ENCODE peak calls at places on chromosomes 12 and 14, in seven cellular contexts. One of them, this sample, is unnamed.

GRCh38 chr14:67668559-67668958 is 5.9 kb downstream of the VTI1B start:
- DNase-seq in H1: no peak
- DNase-seq in IMR-90: no peak
- DNase-seq in neuronal stem cell: no peak
- DNase-seq in mesenchymal stem cell: no peak
- DNase-seq in trophoblast cell: no peak
- DNase-seq in H9: no peak
- DNase-seq in this sample: peak

GRCh38 chr14:23951590-23952143 is 1.9 kb upstream of the DHRS4 start:
- DNase-seq in H1: peak
- DNase-seq in IMR-90: no peak
- DNase-seq in neuronal stem cell: no peak
- DNase-seq in mesenchymal stem cell: no peak
- DNase-seq in trophoblast cell: no peak
- DNase-seq in H9: peak
- DNase-seq in this sample: peak

GRCh38 chr14:55077691-55078151 is 26.3 kb downstream of the MAPK1IP1L start:
- DNase-seq in H1: no peak
- DNase-seq in IMR-90: peak
- DNase-seq in neuronal stem cell: no peak
- DNase-seq in mesenchymal stem cell: no peak
- DNase-seq in trophoblast cell: peak
- DNase-seq in H9: no peak
- DNase-seq in this sample: no peak

GRCh38 chr14:34214961-34215360 is 247.1 kb downstream of the SPTSSA start:
- DNase-seq in H1: no peak
- DNase-seq in IMR-90: no peak
- DNase-seq in neuronal stem cell: no peak
- DNase-seq in mesenchymal stem cell: no peak
- DNase-seq in trophoblast cell: no peak
- DNase-seq in H9: no peak
- DNase-seq in this sample: no peak

GRCh38 chr14:55328317-55328716 is 57.1 kb downstream of the FBXO34 start:
- DNase-seq in H1: no peak
- DNase-seq in IMR-90: peak
- DNase-seq in neuronal stem cell: no peak
- DNase-seq in mesenchymal stem cell: peak
- DNase-seq in trophoblast cell: no peak
- DNase-seq in H9: no peak
- DNase-seq in this sample: no peak

GRCh38 chr12:82359115-82359478 is 768 bp downstream of the METTL25 start:
- DNase-seq in H1: no peak
- DNase-seq in IMR-90: no peak
- DNase-seq in neuronal stem cell: no peak
- DNase-seq in mesenchymal stem cell: no peak
- DNase-seq in trophoblast cell: no peak
- DNase-seq in H9: peak
- DNase-seq in this sample: peak

GRCh38 chr14:52033131-52033642 is 35.7 kb downstream of the NID2 start:
- DNase-seq in H1: no peak
- DNase-seq in IMR-90: peak
- DNase-seq in neuronal stem cell: no peak
- DNase-seq in mesenchymal stem cell: peak
- DNase-seq in trophoblast cell: no peak
- DNase-seq in H9: no peak
- DNase-seq in this sample: peak

GRCh38 chr12:7101047-7101693 is 7.8 kb downstream of the C1RL start:
- DNase-seq in H1: no peak
- DNase-seq in IMR-90: peak
- DNase-seq in neuronal stem cell: no peak
- DNase-seq in mesenchymal stem cell: no peak
- DNase-seq in trophoblast cell: no peak
- DNase-seq in H9: no peak
- DNase-seq in this sample: no peak

GRCh38 chr14:58966991-58967390 is 221.5 kb upstream of the DAAM1 start:
- DNase-seq in H1: no peak
- DNase-seq in IMR-90: no peak
- DNase-seq in neuronal stem cell: no peak
- DNase-seq in mesenchymal stem cell: no peak
- DNase-seq in trophoblast cell: no peak
- DNase-seq in H9: no peak
- DNase-seq in this sample: no peak

GRCh38 chr12:99154264-99154982 is 493.1 kb upstream of the GARIN6 start:
- DNase-seq in H1: no peak
- DNase-seq in IMR-90: no peak
- DNase-seq in neuronal stem cell: no peak
- DNase-seq in mesenchymal stem cell: no peak
- DNase-seq in trophoblast cell: no peak
- DNase-seq in H9: peak
- DNase-seq in this sample: peak

GRCh38 chr14:56065621-56066295 is 52.5 kb upstream of the PELI2 start:
- DNase-seq in H1: no peak
- DNase-seq in IMR-90: no peak
- DNase-seq in neuronal stem cell: no peak
- DNase-seq in mesenchymal stem cell: no peak
- DNase-seq in trophoblast cell: no peak
- DNase-seq in H9: no peak
- DNase-seq in this sample: no peak

GRCh38 chr12:121837680-121838079 is 21.0 kb downstream of the HPD start:
- DNase-seq in H1: no peak
- DNase-seq in IMR-90: no peak
- DNase-seq in neuronal stem cell: no peak
- DNase-seq in mesenchymal stem cell: no peak
- DNase-seq in trophoblast cell: no peak
- DNase-seq in H9: peak
- DNase-seq in this sample: no peak

GRCh38 chr12:50110127-50110761 is 1.8 kb upstream of the COX14 start:
- DNase-seq in H1: no peak
- DNase-seq in IMR-90: no peak
- DNase-seq in neuronal stem cell: no peak
- DNase-seq in mesenchymal stem cell: no peak
- DNase-seq in trophoblast cell: no peak
- DNase-seq in H9: no peak
- DNase-seq in this sample: peak

GRCh38 chr14:104689620-104690265 is 325 bp downstream of the INF2 start:
- DNase-seq in H1: no peak
- DNase-seq in IMR-90: no peak
- DNase-seq in neuronal stem cell: no peak
- DNase-seq in mesenchymal stem cell: peak
- DNase-seq in trophoblast cell: no peak
- DNase-seq in H9: no peak
- DNase-seq in this sample: no peak

GRCh38 chr14:22012452-22012851 is 338.8 kb upstream of the OR4E1 start:
- DNase-seq in H1: no peak
- DNase-seq in IMR-90: no peak
- DNase-seq in neuronal stem cell: no peak
- DNase-seq in mesenchymal stem cell: no peak
- DNase-seq in trophoblast cell: no peak
- DNase-seq in H9: no peak
- DNase-seq in this sample: no peak

GRCh38 chr14:72643317-72643801 is 250.5 kb downstream of the DPF3 start:
- DNase-seq in H1: peak
- DNase-seq in IMR-90: peak
- DNase-seq in neuronal stem cell: no peak
- DNase-seq in mesenchymal stem cell: peak
- DNase-seq in trophoblast cell: peak
- DNase-seq in H9: no peak
- DNase-seq in this sample: peak

GRCh38 chr12:66008985-66009384 is 121.6 kb downstream of the LLPH start:
- DNase-seq in H1: no peak
- DNase-seq in IMR-90: no peak
- DNase-seq in neuronal stem cell: no peak
- DNase-seq in mesenchymal stem cell: no peak
- DNase-seq in trophoblast cell: no peak
- DNase-seq in H9: no peak
- DNase-seq in this sample: no peak

GRCh38 chr12:114662512-114663177 is 21.3 kb downstream of the TBX3 start:
- DNase-seq in H1: no peak
- DNase-seq in IMR-90: peak
- DNase-seq in neuronal stem cell: no peak
- DNase-seq in mesenchymal stem cell: peak
- DNase-seq in trophoblast cell: peak
- DNase-seq in H9: peak
- DNase-seq in this sample: peak

GRCh38 chr14:32809255-32809654 is 129.4 kb upstream of the NPAS3 start:
- DNase-seq in H1: no peak
- DNase-seq in IMR-90: no peak
- DNase-seq in neuronal stem cell: no peak
- DNase-seq in mesenchymal stem cell: no peak
- DNase-seq in trophoblast cell: no peak
- DNase-seq in H9: no peak
- DNase-seq in this sample: peak

GRCh38 chr14:101596742-101597141 is 35.4 kb downstream of the DIO3 start:
- DNase-seq in H1: no peak
- DNase-seq in IMR-90: no peak
- DNase-seq in neuronal stem cell: no peak
- DNase-seq in mesenchymal stem cell: no peak
- DNase-seq in trophoblast cell: no peak
- DNase-seq in H9: no peak
- DNase-seq in this sample: no peak

GRCh38 chr14:95876769-95877490 is at the start of gene TUNAR:
- DNase-seq in H1: no peak
- DNase-seq in IMR-90: no peak
- DNase-seq in neuronal stem cell: peak
- DNase-seq in mesenchymal stem cell: no peak
- DNase-seq in trophoblast cell: no peak
- DNase-seq in H9: peak
- DNase-seq in this sample: peak

GRCh38 chr12:6235499-6235898 is 35.3 kb downstream of the CD9 start:
- DNase-seq in H1: no peak
- DNase-seq in IMR-90: no peak
- DNase-seq in neuronal stem cell: no peak
- DNase-seq in mesenchymal stem cell: no peak
- DNase-seq in trophoblast cell: no peak
- DNase-seq in H9: no peak
- DNase-seq in this sample: no peak

GRCh38 chr14:43042408-43042807 is 1435.7 kb downstream of the LRFN5 start:
- DNase-seq in H1: no peak
- DNase-seq in IMR-90: no peak
- DNase-seq in neuronal stem cell: no peak
- DNase-seq in mesenchymal stem cell: no peak
- DNase-seq in trophoblast cell: no peak
- DNase-seq in H9: no peak
- DNase-seq in this sample: no peak

GRCh38 chr12:120234643-120235368 is 30.7 kb downstream of the PXN start:
- DNase-seq in H1: no peak
- DNase-seq in IMR-90: peak
- DNase-seq in neuronal stem cell: no peak
- DNase-seq in mesenchymal stem cell: peak
- DNase-seq in trophoblast cell: peak
- DNase-seq in H9: peak
- DNase-seq in this sample: peak

GRCh38 chr12:20601668-20602280 is 93.4 kb upstream of the SLCO1C1 start:
- DNase-seq in H1: no peak
- DNase-seq in IMR-90: peak
- DNase-seq in neuronal stem cell: no peak
- DNase-seq in mesenchymal stem cell: peak
- DNase-seq in trophoblast cell: no peak
- DNase-seq in H9: no peak
- DNase-seq in this sample: peak

GRCh38 chr14:73713206-73713803 is 879 bp downstream of the PNMA1 start:
- DNase-seq in H1: no peak
- DNase-seq in IMR-90: no peak
- DNase-seq in neuronal stem cell: no peak
- DNase-seq in mesenchymal stem cell: no peak
- DNase-seq in trophoblast cell: no peak
- DNase-seq in H9: no peak
- DNase-seq in this sample: no peak
- H3K18ac ChIP-seq in H1: peak
- H3K18ac ChIP-seq in IMR-90: peak
- H3K18ac ChIP-seq in neuronal stem cell: peak
- H3K18ac ChIP-seq in mesenchymal stem cell: peak
- H3K18ac ChIP-seq in trophoblast cell: peak
- H3K18ac ChIP-seq in H9: peak
- H3K18ac ChIP-seq in this sample: peak

GRCh38 chr14:90567191-90567590 is 170.4 kb downstream of the CALM1 start:
- DNase-seq in H1: no peak
- DNase-seq in IMR-90: no peak
- DNase-seq in neuronal stem cell: no peak
- DNase-seq in mesenchymal stem cell: no peak
- DNase-seq in trophoblast cell: no peak
- DNase-seq in H9: no peak
- DNase-seq in this sample: no peak
- H3K18ac ChIP-seq in H1: peak
- H3K18ac ChIP-seq in IMR-90: no peak
- H3K18ac ChIP-seq in neuronal stem cell: peak
- H3K18ac ChIP-seq in mesenchymal stem cell: no peak
- H3K18ac ChIP-seq in trophoblast cell: no peak
- H3K18ac ChIP-seq in H9: no peak
- H3K18ac ChIP-seq in this sample: no peak

DNA sequence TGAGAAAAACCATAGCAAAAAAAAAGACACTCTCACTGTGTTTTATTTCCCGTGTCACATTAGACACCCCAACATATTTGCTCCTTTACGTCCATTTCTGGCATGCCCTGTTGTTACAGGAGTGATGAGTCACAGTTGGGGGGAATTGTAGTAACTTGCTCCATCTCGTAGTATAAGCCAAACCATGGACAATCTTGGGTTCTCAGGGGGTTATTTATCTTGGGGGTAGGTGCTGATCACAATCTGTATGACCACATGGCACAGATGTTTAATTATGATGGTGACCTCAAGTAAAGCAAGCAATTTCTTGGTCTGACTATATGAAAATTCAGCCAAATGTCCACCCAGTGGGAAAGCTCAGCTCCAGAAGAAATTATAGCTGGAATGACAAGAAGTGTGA is 32.0 kb upstream of the STON2 start:
- DNase-seq in H1: no peak
- DNase-seq in IMR-90: no peak
- DNase-seq in neuronal stem cell: no peak
- DNase-seq in mesenchymal stem cell: no peak
- DNase-seq in trophoblast cell: no peak
- DNase-seq in H9: no peak
- DNase-seq in this sample: no peak
- H3K18ac ChIP-seq in H1: no peak
- H3K18ac ChIP-seq in IMR-90: no peak
- H3K18ac ChIP-seq in neuronal stem cell: no peak
- H3K18ac ChIP-seq in mesenchymal stem cell: no peak
- H3K18ac ChIP-seq in trophoblast cell: no peak
- H3K18ac ChIP-seq in H9: no peak
- H3K18ac ChIP-seq in this sample: no peak

GRCh38 chr12:69386921-69387320 is 27.4 kb downstream of the YEATS4 start:
- DNase-seq in H1: no peak
- DNase-seq in IMR-90: no peak
- DNase-seq in neuronal stem cell: no peak
- DNase-seq in mesenchymal stem cell: no peak
- DNase-seq in trophoblast cell: no peak
- DNase-seq in H9: no peak
- DNase-seq in this sample: no peak

GRCh38 chr12:69388371-69388770 is 28.8 kb downstream of the YEATS4 start:
- DNase-seq in H1: no peak
- DNase-seq in IMR-90: peak
- DNase-seq in neuronal stem cell: no peak
- DNase-seq in mesenchymal stem cell: peak
- DNase-seq in trophoblast cell: no peak
- DNase-seq in H9: no peak
- DNase-seq in this sample: no peak

GRCh38 chr12:69385038-69385437 is 25.5 kb downstream of the YEATS4 start:
- DNase-seq in H1: no peak
- DNase-seq in IMR-90: no peak
- DNase-seq in neuronal stem cell: no peak
- DNase-seq in mesenchymal stem cell: no peak
- DNase-seq in trophoblast cell: no peak
- DNase-seq in H9: no peak
- DNase-seq in this sample: no peak

GRCh38 chr12:69392146-69392928 is 32.8 kb downstream of the YEATS4 start:
- DNase-seq in H1: no peak
- DNase-seq in IMR-90: peak
- DNase-seq in neuronal stem cell: no peak
- DNase-seq in mesenchymal stem cell: no peak
- DNase-seq in trophoblast cell: no peak
- DNase-seq in H9: no peak
- DNase-seq in this sample: no peak

GRCh38 chr12:69389836-69390235 is 30.3 kb downstream of the YEATS4 start:
- DNase-seq in H1: no peak
- DNase-seq in IMR-90: peak
- DNase-seq in neuronal stem cell: no peak
- DNase-seq in mesenchymal stem cell: peak
- DNase-seq in trophoblast cell: no peak
- DNase-seq in H9: no peak
- DNase-seq in this sample: no peak
- H3K18ac ChIP-seq in H1: no peak
- H3K18ac ChIP-seq in IMR-90: peak
- H3K18ac ChIP-seq in neuronal stem cell: no peak
- H3K18ac ChIP-seq in mesenchymal stem cell: no peak
- H3K18ac ChIP-seq in trophoblast cell: no peak
- H3K18ac ChIP-seq in H9: no peak
- H3K18ac ChIP-seq in this sample: no peak

This sample was measured in mesendoderm.